ENCODE peak calls at places on chromosome 3, in four cellular contexts. Q, M, U and L are unnamed samples.

GRCh38 chr3:196726788-196727675 is 12.6 kb upstream of the PAK2 start:
- DNase-seq in M (no peak), Q (no peak), U (no peak), L (no peak)

GRCh38 chr3:152376351-152377183 is 107.8 kb downstream of the MBNL1 start:
- DNase-seq in M (peak; percentile 26), Q (peak; percentile 27), U (no peak), L (no peak)

GRCh38 chr3:166367947-166368533 is 530.8 kb upstream of the BCHE start:
- DNase-seq in U (no peak), M (no peak), Q (peak; percentile 32), L (no peak)

GRCh38 chr3:153760952-153761351 is 360.2 kb upstream of the ARHGEF26 start:
- DNase-seq in Q (no peak), M (no peak), U (no peak), L (no peak)

GRCh38 chr3:31670722-31671121 is 138.0 kb downstream of the STT3B start:
- DNase-seq in Q (peak; percentile 25), M (no peak), U (no peak), L (no peak)

GRCh38 chr3:124456506-124456905 is 273.7 kb upstream of the UMPS start:
- DNase-seq in M (no peak), Q (no peak), U (no peak), L (no peak)

GRCh38 chr3:59877679-59878427 is 828.0 kb upstream of the CFAP20DC start:
- DNase-seq in M (no peak), Q (no peak), U (no peak), L (no peak)

GRCh38 chr3:24502690-24503089 is 8.0 kb upstream of the THRB start:
- DNase-seq in Q (peak; percentile 18), M (no peak), U (no peak), L (no peak)

GRCh38 chr3:194487289-194488006 is 646 bp upstream of the ATP13A3 start:
- DNase-seq in U (peak; percentile 72), M (peak; percentile 43), Q (peak; percentile 58), L (peak; percentile 71)

GRCh38 chr3:103308921-103309320 is 874.1 kb downstream of the ZPLD1 start:
- DNase-seq in M (no peak), U (no peak), Q (no peak), L (peak; percentile 5)

GRCh38 chr3:151903501-151903991 is 30.1 kb downstream of the SUCNR1 start:
- DNase-seq in Q (peak; percentile 11), M (no peak), U (no peak), L (no peak)

GRCh38 chr3:19576343-19576742 is 357.7 kb downstream of the EFHB start:
- DNase-seq in U (no peak), M (no peak), Q (no peak), L (no peak)
- H3K9me3 ChIP-seq in U (no peaks in the 10 kb centered on the region), M (no peaks in the 10 kb centered on the region), Q (no peaks in the 10 kb centered on the region), L (no peaks in the 10 kb centered on the region)

DNA sequence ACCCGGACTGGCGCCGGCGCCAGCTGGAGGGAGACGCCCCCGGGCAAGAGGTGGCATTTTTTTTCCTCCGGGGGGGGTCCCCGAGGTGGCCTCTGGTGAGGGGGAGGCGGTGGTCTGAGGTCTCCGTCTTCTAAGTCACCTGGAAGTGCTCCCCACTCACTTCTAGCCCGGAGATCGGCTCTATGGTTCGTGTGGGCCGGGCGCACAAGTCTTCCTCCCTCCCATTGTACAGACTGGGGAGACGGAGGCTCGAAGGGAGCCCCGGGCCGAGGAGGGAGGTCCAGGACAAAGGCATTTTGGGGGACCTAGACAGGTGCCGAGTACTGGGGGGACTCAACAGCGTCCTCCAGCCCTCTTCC is 4.4 kb downstream of the GATA2 start:
- DNase-seq in Q (no peak), M (no peak), U (no peak), L (no peak)
- H3K4me3 ChIP-seq in Q (no peak overlapping the region), M (peak overlapping the region; percentile 56), U (peak overlapping the region; percentile 47), L (peak overlapping the region; percentile 71)

DNA sequence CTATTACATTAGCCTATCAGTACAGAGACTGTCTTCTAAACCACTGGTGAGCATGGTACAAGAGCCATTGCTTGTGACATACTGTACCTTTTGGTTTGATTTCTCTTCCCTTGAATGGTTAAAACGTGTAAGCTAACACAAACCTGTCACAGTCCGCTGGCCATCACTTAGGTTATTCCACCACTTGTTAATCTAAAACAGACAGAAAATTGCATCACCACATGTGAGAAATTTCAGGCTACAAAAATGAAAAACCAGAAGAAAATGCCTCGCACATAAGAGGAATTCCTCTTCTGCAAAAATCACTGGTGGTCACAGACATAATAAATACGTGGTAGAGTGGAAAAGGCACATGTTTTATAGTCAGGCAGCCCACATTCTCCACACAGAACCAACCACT is 22.1 kb downstream of the PARL start:
- DNase-seq in Q (no peak), M (no peak), U (no peak), L (no peak)
- H3K9me3 ChIP-seq in Q (no peaks in the 10 kb centered on the region), M (no peaks in the 10 kb centered on the region), U (no peaks in the 10 kb centered on the region), L (no peaks in the 10 kb centered on the region)

DNA sequence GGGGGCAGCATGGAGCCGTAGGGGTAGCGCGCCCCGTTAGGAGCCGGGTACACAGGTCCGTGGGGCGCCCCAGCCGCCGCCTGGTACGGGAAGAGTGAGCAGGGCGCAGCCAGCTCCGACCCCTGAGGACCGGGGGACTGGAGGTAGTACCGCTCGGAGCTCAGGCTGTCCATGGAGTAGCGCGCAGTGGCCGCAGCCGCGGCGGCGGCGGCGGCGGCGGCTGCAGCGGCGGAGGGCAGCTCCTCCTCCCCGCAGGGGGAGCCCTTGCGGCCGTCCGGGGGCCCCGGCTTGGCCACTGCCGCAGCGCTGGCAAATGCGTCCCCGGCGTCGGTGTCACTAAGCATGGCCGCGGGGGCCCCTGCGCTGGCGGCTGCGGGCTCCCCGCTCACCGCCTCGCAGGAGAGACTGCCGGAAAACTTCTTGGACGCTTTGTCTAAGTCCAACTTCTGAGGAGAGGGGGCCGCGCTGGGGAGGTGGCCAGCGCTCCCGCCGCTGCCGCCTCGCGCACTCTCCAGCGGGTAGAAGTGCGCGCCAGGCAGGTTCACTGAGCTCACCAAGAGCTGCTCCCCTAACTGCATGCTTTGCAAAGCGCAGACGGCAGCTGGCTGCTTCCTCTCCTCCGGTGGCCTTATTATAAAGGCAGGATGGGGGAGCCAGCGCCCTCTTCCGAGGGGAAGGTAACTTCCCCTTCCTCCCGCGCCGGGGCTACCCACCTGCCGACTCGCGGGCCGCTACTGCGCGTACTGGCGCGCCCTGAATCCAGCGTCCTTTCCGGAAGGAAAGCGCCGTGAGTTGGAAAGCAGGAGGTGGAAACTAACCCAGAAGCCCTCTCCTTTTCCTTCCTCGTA is at the start of gene EOMES:
- DNase-seq in Q (peak; percentile 43), M (peak; percentile 42), U (no peak), L (peak; percentile 72)
- H3K4me3 ChIP-seq in Q (no peak within 1 kb of the TSS), M (peak within 1 kb of the TSS; percentile 49), U (peak within 1 kb of the TSS; percentile 46), L (peak within 1 kb of the TSS; percentile 58)

GRCh38 chr3:2352134-2352762 is 253.6 kb downstream of the CNTN4 start:
- DNase-seq in M (no peak), U (no peak), Q (no peak), L (no peak)
- H3K9me3 ChIP-seq in M (no peaks in the 10 kb centered on the region), U (no peaks in the 10 kb centered on the region), Q (peaks cover 5% of the 10 kb centered on the region), L (no peaks in the 10 kb centered on the region)

DNA sequence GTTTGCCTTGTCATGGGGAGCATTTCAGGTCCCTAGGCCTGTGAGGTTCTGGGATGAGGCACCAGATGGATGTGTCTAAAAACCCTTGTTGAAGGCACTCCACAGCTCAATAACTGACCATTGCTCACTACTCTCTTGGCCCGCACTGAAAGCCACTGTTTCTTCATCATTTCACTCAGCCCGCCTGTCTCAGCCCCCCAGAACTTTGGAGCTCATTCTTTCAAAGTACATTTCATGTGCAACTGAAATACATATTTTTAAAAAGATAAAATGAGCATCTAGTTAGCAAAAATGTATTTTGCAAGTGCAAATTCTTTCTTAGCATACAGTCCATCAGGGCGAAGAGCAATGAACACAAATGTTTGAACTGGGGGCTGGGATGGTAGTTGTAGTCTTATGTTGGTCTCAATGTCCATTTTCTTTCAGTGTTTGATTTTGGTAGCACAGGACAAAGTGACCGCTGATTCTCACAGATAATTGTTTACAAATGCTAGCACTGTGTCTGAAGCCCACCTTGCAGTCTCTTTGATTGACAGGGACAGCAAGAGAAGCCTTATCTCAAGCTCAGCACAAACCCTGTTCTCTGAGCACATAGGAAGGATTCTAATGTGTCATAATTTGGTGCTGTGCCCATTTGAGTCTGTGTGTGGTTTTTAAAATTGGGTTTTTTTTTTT is 19.6 kb downstream of the HEMK1 start:
- DNase-seq in Q (no peak), U (no peak), M (no peak), L (no peak)
- H3K4me3 ChIP-seq in Q (no peak overlapping the region), U (no peak overlapping the region), M (no peak overlapping the region), L (no peak overlapping the region)

GRCh38 chr3:138646527-138646926 is 38.0 kb downstream of the FAIM start:
- DNase-seq in Q (no peak), M (no peak), U (no peak), L (no peak)

GRCh38 chr3:138642927-138643253 is 34.3 kb downstream of the FAIM start:
- DNase-seq in M (no peak), Q (no peak), U (no peak), L (no peak)

GRCh38 chr3:138642226-138642926 is 33.8 kb downstream of the FAIM start:
- DNase-seq in Q (no peak), U (no peak), M (no peak), L (no peak)

GRCh38 chr3:138649134-138649533 is 40.6 kb downstream of the FAIM start:
- DNase-seq in M (no peak), Q (no peak), U (no peak), L (no peak)

GRCh38 chr3:138646008-138646407 is 37.4 kb downstream of the FAIM start:
- DNase-seq in Q (no peak), M (no peak), U (no peak), L (no peak)
- H3K9me3 ChIP-seq in Q (peaks cover 60% of the 10 kb centered on the region), M (peaks cover 41% of the 10 kb centered on the region), U (no peaks in the 10 kb centered on the region), L (peaks cover 11% of the 10 kb centered on the region)

DNA sequence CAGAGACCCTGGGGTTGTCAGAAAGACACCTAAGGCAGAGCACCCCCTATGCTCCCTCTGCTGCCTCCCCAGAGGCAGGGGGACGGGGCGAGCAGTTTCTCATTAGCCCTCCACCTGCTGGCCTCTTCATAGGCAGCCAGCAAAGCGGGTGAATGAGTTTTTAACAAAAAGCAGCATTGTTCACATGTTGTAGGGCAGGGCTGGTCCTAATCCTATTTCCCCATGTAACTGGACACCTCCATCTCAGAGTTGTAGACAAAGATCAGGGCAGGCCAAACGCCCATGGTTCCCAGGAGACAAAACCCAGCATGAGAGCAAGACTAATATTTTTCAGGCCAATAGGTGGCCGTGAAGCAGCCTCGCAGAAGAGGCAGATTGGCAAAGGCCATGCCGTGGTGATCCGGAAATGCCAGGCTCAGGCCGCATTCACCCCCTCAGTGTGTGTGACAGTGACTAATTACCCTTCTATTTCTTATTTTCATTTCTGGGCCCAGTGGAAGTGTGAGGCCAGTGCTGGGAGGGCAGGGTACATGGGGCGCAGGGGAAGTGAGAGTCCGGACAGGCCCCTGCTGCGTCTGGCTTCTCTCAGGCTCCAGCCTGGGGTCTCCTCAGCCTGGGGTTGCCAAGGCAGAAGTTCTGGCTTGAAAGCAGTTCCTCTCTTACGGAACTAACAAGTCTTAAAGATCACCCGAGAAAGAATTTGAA is 64.7 kb downstream of the BOC start:
- DNase-seq in Q (no peak), U (no peak), M (peak; percentile 26), L (no peak)
- H3K4me3 ChIP-seq in Q (no peak overlapping the region), U (no peak overlapping the region), M (peak overlapping the region; percentile 19), L (no peak overlapping the region)

DNA sequence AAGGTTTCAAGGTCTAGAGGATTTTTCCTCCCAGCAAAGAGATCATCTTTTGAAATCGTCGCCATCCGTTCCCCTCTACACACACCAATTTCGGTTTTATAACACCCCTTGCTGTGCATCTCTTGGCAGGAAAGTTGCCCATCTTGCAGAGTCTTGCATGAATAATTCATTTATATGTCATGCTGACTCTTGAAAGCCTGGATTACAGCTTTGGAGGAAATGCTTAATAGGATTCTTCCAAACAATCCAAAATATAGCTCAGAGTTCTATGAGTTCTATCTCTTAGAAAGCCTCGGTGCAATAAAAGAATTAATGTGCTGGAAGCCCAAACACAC is 262.8 kb downstream of the CHL1 start:
- DNase-seq in Q (no peak), M (no peak), U (no peak), L (no peak)
- H3K9me3 ChIP-seq in Q (no peaks in the 10 kb centered on the region), M (no peaks in the 10 kb centered on the region), U (no peaks in the 10 kb centered on the region), L (no peaks in the 10 kb centered on the region)